ENCODE peak calls at places on chromosomes 7 and 10, in four cellular contexts. J, X, Y and K are unnamed samples.
A peak's percentile ranks its signal among the peaks of the same experiment; 100 is the strongest.

GRCh38 chr7:2450198-2451107 is 25.7 kb downstream of the GRIFIN start:
- DNase-seq in J (no peak), X (no peak), Y (no peak), K (no peak)

GRCh38 chr10:30731963-30732362 is 102.4 kb upstream of the LYZL2 start:
- DNase-seq in J (no peak), X (no peak), Y (no peak), K (no peak)

GRCh38 chr10:96638696-96639095 is 51.9 kb upstream of the TM9SF3 start:
- DNase-seq in J (no peak), X (no peak), Y (no peak), K (no peak)

GRCh38 chr7:24936121-24936824 is 43.7 kb downstream of the OSBPL3 start:
- DNase-seq in J (no peak), X (no peak), Y (no peak), K (no peak)

GRCh38 chr10:93652857-93653256 is 40.5 kb downstream of the PDE6C start:
- DNase-seq in J (no peak), X (no peak), Y (no peak), K (peak; percentile 74)

GRCh38 chr10:119863951-119864565 is 8.6 kb downstream of the MCMBP start:
- DNase-seq in J (no peak), X (no peak), Y (no peak), K (no peak)

GRCh38 chr10:51879238-51879637 is 179.8 kb upstream of the CSTF2T start:
- DNase-seq in J (no peak), X (no peak), Y (no peak), K (no peak)

GRCh38 chr7:2473496-2474180 is 2.6 kb downstream of the GRIFIN start:
- DNase-seq in J (no peak), X (no peak), Y (no peak), K (no peak)

GRCh38 chr10:132248455-132249231 is 59.1 kb downstream of the STK32C start:
- DNase-seq in J (no peak), X (no peak), Y (peak; percentile 4), K (no peak)

GRCh38 chr7:72163266-72163665 is 248.9 kb downstream of the CALN1 start:
- DNase-seq in J (no peak), X (no peak), Y (no peak), K (no peak)

GRCh38 chr7:24755541-24756416 is 1.5 kb downstream of the GSDME start:
- DNase-seq in J (no peak), X (peak; percentile 80), Y (no peak), K (no peak)

GRCh38 chr7:20064974-20065862 is 152.0 kb downstream of the MACC1 start:
- DNase-seq in J (no peak), X (no peak), Y (peak; percentile 18), K (no peak)

GRCh38 chr10:11024596-11024995 is 6.9 kb downstream of the CELF2 start:
- DNase-seq in J (no peak), X (no peak), Y (no peak), K (no peak)

GRCh38 chr7:155962191-155962967 is 150.1 kb upstream of the SHH start:
- DNase-seq in J (no peak), X (peak; percentile 63), Y (peak; percentile 84), K (no peak)

GRCh38 chr7:44646176-44646920 is 39.9 kb downstream of the OGDH start:
- DNase-seq in J (no peak), X (no peak), Y (no peak), K (no peak)

GRCh38 chr10:111525696-111526095 is 448.9 kb downstream of the ADRA2A start:
- DNase-seq in J (no peak), X (no peak), Y (no peak), K (no peak)

GRCh38 chr10:91908358-91909177 is 718 bp downstream of the FGFBP3 start:
- DNase-seq in J (no peak), X (peak; percentile 83), Y (peak; percentile 84), K (peak; percentile 87)

GRCh38 chr7:46847126-46847525 is 734.8 kb downstream of the TNS3 start:
- DNase-seq in J (no peak), X (no peak), Y (no peak), K (no peak)

GRCh38 chr7:43674559-43675436 is 54.5 kb downstream of the COA1 start:
- DNase-seq in J (no peak), X (peak; percentile 92), Y (peak; percentile 82), K (peak; percentile 92)

GRCh38 chr10:14405076-14406065 is 74.6 kb upstream of the FRMD4A start:
- DNase-seq in J (no peak), X (no peak), Y (no peak), K (no peak)

GRCh38 chr7:147535619-147536200 is 1054.9 kb upstream of the C7orf33 start:
- DNase-seq in J (no peak), X (no peak), Y (no peak), K (no peak)

GRCh38 chr7:134660961-134661376 is 14.3 kb downstream of the BPGM start:
- DNase-seq in J (no peak), X (no peak), Y (no peak), K (no peak)

GRCh38 chr10:47164800-47165128 is 135.2 kb upstream of the GDF10 start:
- DNase-seq in J (no peak), X (no peak), Y (no peak), K (no peak)

GRCh38 chr7:75854233-75854632 is 24.6 kb upstream of the RHBDD2 start:
- DNase-seq in J (no peak), X (no peak), Y (no peak), K (no peak)

GRCh38 chr10:31836569-31837406 is 91.8 kb downstream of the ARHGAP12 start:
- DNase-seq in J (no peak), X (peak; percentile 36), Y (peak; percentile 22), K (peak; percentile 13)

GRCh38 chr7:86904949-86905834 is 154.3 kb downstream of the ELAPOR2 start:
- DNase-seq in J (no peak), X (peak; percentile 16), Y (no peak), K (no peak)

GRCh38 chr7:36943591-36944430 is 219.5 kb upstream of the AOAH start:
- DNase-seq in J (no peak), X (no peak), Y (no peak), K (no peak)

GRCh38 chr7:36946401-36946739 is 222.1 kb upstream of the AOAH start:
- DNase-seq in J (no peak), X (no peak), Y (no peak), K (no peak)

GRCh38 chr7:36945612-36946400 is 221.5 kb upstream of the AOAH start:
- DNase-seq in J (no peak), X (peak; percentile 86), Y (no peak), K (no peak)

GRCh38 chr7:36942558-36943354 is 218.5 kb upstream of the AOAH start:
- DNase-seq in J (no peak), X (no peak), Y (no peak), K (no peak)

GRCh38 chr7:36944843-36945242 is 220.5 kb upstream of the AOAH start:
- DNase-seq in J (no peak), X (no peak), Y (no peak), K (no peak)
- H3K27me3 ChIP-seq in J (no peaks in the 10 kb centered on the region), X (no peaks in the 10 kb centered on the region), Y (no peaks in the 10 kb centered on the region), K (no peaks in the 10 kb centered on the region)

GRCh38 chr7:101891124-101891523 is 73.7 kb downstream of the CUX1 start:
- DNase-seq in J (no peak), X (no peak), Y (no peak), K (no peak)
- H3K27ac ChIP-seq in J (no peak overlapping the region), X (no peak overlapping the region), Y (no peak overlapping the region), K (no peak overlapping the region)

DNA sequence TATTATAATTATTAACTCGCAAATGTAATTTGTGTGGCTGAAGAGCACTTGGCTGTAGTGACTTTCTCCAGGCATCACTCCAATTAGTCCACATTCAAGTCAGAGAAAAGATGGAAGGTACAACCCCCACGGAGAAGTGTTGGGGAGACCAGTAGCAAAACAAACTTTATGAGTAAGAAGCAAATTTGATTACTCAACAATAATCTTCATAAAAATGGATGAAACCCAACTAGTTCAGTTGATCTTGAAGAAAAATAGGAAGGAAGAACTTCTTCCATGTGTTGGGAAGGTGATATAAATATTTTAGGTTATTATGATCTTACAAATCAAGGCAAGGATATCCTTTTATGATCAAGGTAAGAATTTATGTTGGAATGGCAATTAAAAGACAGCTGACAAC is 5.1 kb downstream of the AOAH start:
- DNase-seq in J (no peak), X (no peak), Y (no peak), K (no peak)
- TF ChIP-seq SIN3A in J (no peak), X (no peak), Y (no peak), K (no peak)

GRCh38 chr7:26543345-26543744 is 251.7 kb downstream of the SNX10 start:
- DNase-seq in J (no peak), X (no peak), Y (no peak), K (no peak)
- H3K27me3 ChIP-seq in J (no peaks in the 10 kb centered on the region), X (peaks cover 2% of the 10 kb centered on the region), Y (peaks cover 32% of the 10 kb centered on the region), K (peaks cover 32% of the 10 kb centered on the region)